ENCODE peak calls at places on chromosomes 12 and 14, in seven cellular contexts. H, Y, T, O, U, E and G are unnamed samples.

GRCh38 chr12:14547571-14547970 is 20.1 kb downstream of the PLBD1 start:
- DNase-seq in H (no peak), Y (no peak), T (no peak), O (no peak), U (no peak), E (no peak), G (no peak)

GRCh38 chr14:95463173-95463901 is 53.1 kb downstream of the SYNE3 start:
- DNase-seq in H (peak; percentile 30), Y (no peak), T (no peak), O (peak; percentile 48), U (no peak), E (no peak), G (no peak)

GRCh38 chr14:68395585-68395984 is 397.3 kb downstream of the ZFP36L1 start:
- DNase-seq in H (no peak), Y (no peak), T (peak; percentile 66), O (no peak), U (no peak), E (no peak), G (no peak)

GRCh38 chr14:36580856-36581831 is 1.3 kb downstream of the NKX2-8 start:
- DNase-seq in H (no peak), Y (no peak), T (peak; percentile 19), O (no peak), U (no peak), E (peak; percentile 69), G (no peak)

GRCh38 chr14:49975286-49975685 is 82.4 kb downstream of the ARF6 start:
- DNase-seq in H (no peak), Y (no peak), T (peak; percentile 89), O (no peak), U (no peak), E (no peak), G (peak; percentile 47)

GRCh38 chr12:110741795-110742717 is 635 bp downstream of the PPP1CC start:
- DNase-seq in H (no peak), Y (peak; percentile 79), T (peak; percentile 51), O (no peak), U (peak; percentile 16), E (peak; percentile 23), G (no peak)

GRCh38 chr12:130677957-130678558 is 38.0 kb downstream of the RIMBP2 start:
- DNase-seq in H (no peak), Y (no peak), T (no peak), O (no peak), U (no peak), E (peak; percentile 91), G (no peak)

GRCh38 chr14:93219103-93219726 is 12.2 kb downstream of the UBR7 start:
- DNase-seq in H (peak; percentile 17), Y (peak; percentile 89), T (peak; percentile 66), O (peak; percentile 45), U (peak; percentile 23), E (peak; percentile 80), G (peak; percentile 65)

GRCh38 chr14:29858299-29858698 is 69.3 kb downstream of the PRKD1 start:
- DNase-seq in H (no peak), Y (peak; percentile 47), T (no peak), O (no peak), U (no peak), E (no peak), G (no peak)

GRCh38 chr12:88579941-88580871 is at the start of gene KITLG:
- DNase-seq in H (no peak), Y (no peak), T (peak; percentile 83), O (no peak), U (peak; percentile 46), E (peak; percentile 57), G (peak; percentile 89)

GRCh38 chr14:104689620-104690265 is 325 bp downstream of the INF2 start:
- DNase-seq in H (no peak), Y (no peak), T (no peak), O (no peak), U (no peak), E (no peak), G (no peak)

GRCh38 chr12:21054334-21054733 is 76.7 kb upstream of the SLCO1B1 start:
- DNase-seq in H (no peak), Y (no peak), T (no peak), O (no peak), U (no peak), E (no peak), G (no peak)

GRCh38 chr14:48937796-48938195 is 648.4 kb downstream of the RPS29 start:
- DNase-seq in H (no peak), Y (peak; percentile 58), T (no peak), O (no peak), U (no peak), E (no peak), G (no peak)

GRCh38 chr14:59238242-59238641 is 49.8 kb downstream of the DAAM1 start:
- DNase-seq in H (no peak), Y (no peak), T (no peak), O (no peak), U (no peak), E (peak; percentile 17), G (no peak)

GRCh38 chr14:33810308-33810707 is 140.6 kb downstream of the EGLN3 start:
- DNase-seq in H (no peak), Y (no peak), T (peak; percentile 14), O (no peak), U (no peak), E (no peak), G (no peak)

GRCh38 chr14:100065942-100066574 is 836 bp downstream of the EVL start:
- DNase-seq in H (peak; percentile 68), Y (no peak), T (peak; percentile 88), O (peak; percentile 81), U (no peak), E (no peak), G (no peak)

GRCh38 chr14:92577321-92577742 is 63.8 kb downstream of the RIN3 start:
- DNase-seq in H (no peak), Y (no peak), T (no peak), O (peak; percentile 37), U (no peak), E (no peak), G (no peak)

GRCh38 chr14:64137657-64138290 is 156.4 kb downstream of the ESR2 start:
- DNase-seq in H (no peak), Y (peak; percentile 59), T (peak; percentile 35), O (no peak), U (no peak), E (no peak), G (no peak)

GRCh38 chr14:72634910-72635647 is 258.8 kb downstream of the DPF3 start:
- DNase-seq in H (no peak), Y (no peak), T (no peak), O (no peak), U (no peak), E (no peak), G (no peak)

GRCh38 chr12:56202366-56202765 is 13.1 kb upstream of the SMARCC2 start:
- DNase-seq in H (no peak), Y (no peak), T (peak; percentile 31), O (no peak), U (no peak), E (no peak), G (no peak)

GRCh38 chr14:65351493-65352224 is 60.9 kb upstream of the FUT8 start:
- DNase-seq in H (no peak), Y (peak; percentile 72), T (no peak), O (no peak), U (no peak), E (no peak), G (no peak)

GRCh38 chr12:6249580-6249979 is 49.4 kb downstream of the CD9 start:
- DNase-seq in H (no peak), Y (no peak), T (no peak), O (no peak), U (no peak), E (no peak), G (peak; percentile 54)